ENCODE peak calls at places on chromosomes 2 and 18, in nine cellular contexts. U is Karpas-422; X is cardiac muscle cell; F is stimulated activated CD4-positive, alpha-beta T cell treated with anti-CD3 and anti-CD28 coated beads, Interleukin-1b, Interleukin-23, amount 100 ng/mL, for 1 hour; H is non-pigmented ciliary epithelial cell; I is transverse colon; B is astrocyte of the spinal cord; P is HTR-8/SVneo; M is ureter. Z is an unnamed sample.

GRCh38 chr18:76806301-76806700 is 16.1 kb upstream of the ZNF236 start:
- DNase-seq in U (no peak), X (no peak), F (no peak), H (no peak), I (no peak), B (no peak), P (no peak), M (peak), Z (no peak)

GRCh38 chr18:297936-298335 is 30.1 kb upstream of the THOC1 start:
- DNase-seq in U (no peak), X (no peak), F (no peak), H (no peak), I (no peak), B (no peak), P (no peak), M (no peak), Z (no peak)

GRCh38 chr2:117486081-117486480 is 328.4 kb upstream of the DDX18 start:
- DNase-seq in U (no peak), X (no peak), F (no peak), H (no peak), I (no peak), B (no peak), P (no peak), M (no peak), Z (no peak)

GRCh38 chr18:10032331-10032979 is 118.6 kb downstream of the VAPA start:
- DNase-seq in U (no peak), X (peak), F (no peak), H (no peak), I (no peak), B (no peak), P (no peak), M (no peak), Z (no peak)

GRCh38 chr2:219561179-219562048 is 9.9 kb downstream of the OBSL1 start:
- DNase-seq in U (no peak), X (peak), F (no peak), H (no peak), I (no peak), B (no peak), P (no peak), M (no peak), Z (no peak)

GRCh38 chr2:9099341-9099751 is 95.9 kb upstream of the MBOAT2 start:
- DNase-seq in U (no peak), X (no peak), F (peak), H (no peak), I (no peak), B (peak), P (no peak), M (no peak), Z (peak)

GRCh38 chr2:30412392-30413321 is 34.4 kb upstream of the LCLAT1 start:
- DNase-seq in U (no peak), X (peak), F (no peak), H (no peak), I (peak), B (no peak), P (no peak), M (peak), Z (peak)

GRCh38 chr2:227228061-227228667 is 63.7 kb downstream of the COL4A3 start:
- DNase-seq in U (no peak), X (no peak), F (no peak), H (no peak), I (peak), B (no peak), P (no peak), M (peak), Z (no peak)

GRCh38 chr2:168114021-168114420 is 133.4 kb downstream of the STK39 start:
- DNase-seq in U (no peak), X (no peak), F (no peak), H (no peak), I (no peak), B (peak), P (no peak), M (no peak), Z (no peak)

GRCh38 chr2:205906419-205906818 is 179.6 kb downstream of the INO80D start:
- DNase-seq in U (no peak), X (no peak), F (no peak), H (no peak), I (no peak), B (no peak), P (no peak), M (no peak), Z (no peak)

GRCh38 chr2:204353823-204354222 is 191.5 kb upstream of the PARD3B start:
- DNase-seq in U (no peak), X (peak), F (no peak), H (no peak), I (no peak), B (no peak), P (no peak), M (no peak), Z (peak)

GRCh38 chr2:81436256-81436655 is 1131.7 kb upstream of the LRRTM1 start:
- DNase-seq in U (no peak), X (no peak), F (no peak), H (no peak), I (no peak), B (no peak), P (no peak), M (no peak), Z (no peak)

GRCh38 chr2:239942090-239942489 is 83.1 kb downstream of the NDUFA10 start:
- DNase-seq in U (no peak), X (no peak), F (no peak), H (no peak), I (no peak), B (no peak), P (no peak), M (no peak), Z (no peak)

GRCh38 chr2:204293884-204294535 is 251.3 kb upstream of the PARD3B start:
- DNase-seq in U (no peak), X (no peak), F (no peak), H (no peak), I (no peak), B (no peak), P (no peak), M (no peak), Z (no peak)

GRCh38 chr2:142435847-142436246 is 305.0 kb upstream of the LRP1B start:
- DNase-seq in U (no peak), X (no peak), F (no peak), H (no peak), I (no peak), B (peak), P (no peak), M (no peak), Z (no peak)

GRCh38 chr2:101109451-101110140 is 41.6 kb downstream of the TBC1D8 start:
- DNase-seq in U (no peak), X (peak), F (no peak), H (no peak), I (no peak), B (no peak), P (no peak), M (no peak), Z (no peak)

GRCh38 chr2:165698621-165698946 is 95.5 kb downstream of the GALNT3 start:
- DNase-seq in U (peak), X (peak), F (no peak), H (no peak), I (peak), B (peak), P (peak), M (no peak), Z (peak)

GRCh38 chr2:236159778-236160170 is 8.4 kb downstream of the GBX2 start:
- DNase-seq in U (no peak), X (no peak), F (no peak), H (no peak), I (no peak), B (no peak), P (no peak), M (no peak), Z (no peak)

GRCh38 chr18:67468038-67468437 is 48.5 kb downstream of the DSEL start:
- DNase-seq in U (no peak), X (no peak), F (no peak), H (no peak), I (no peak), B (no peak), P (no peak), M (no peak), Z (no peak)

GRCh38 chr2:106970471-106971261 is 84.7 kb upstream of the ST6GAL2 start:
- DNase-seq in U (no peak), X (no peak), F (no peak), H (no peak), I (no peak), B (peak), P (no peak), M (no peak), Z (peak)

GRCh38 chr2:24768601-24769000 is 24.6 kb downstream of the PTRHD1 start:
- DNase-seq in U (no peak), X (no peak), F (no peak), H (no peak), I (no peak), B (no peak), P (no peak), M (no peak), Z (no peak)

GRCh38 chr2:226213717-226214116 is 585.9 kb downstream of the IRS1 start:
- DNase-seq in U (no peak), X (no peak), F (no peak), H (peak), I (no peak), B (peak), P (peak), M (no peak), Z (peak)

GRCh38 chr2:47150175-47150574 is 4.9 kb downstream of the STPG4 start:
- DNase-seq in U (no peak), X (no peak), F (no peak), H (no peak), I (no peak), B (no peak), P (no peak), M (no peak), Z (no peak)